ENCODE peak calls at places on chromosome 17, in ten cellular contexts. One of them, this sample, is unnamed.

GRCh38 chr17:17044846-17045561 is 2.7 kb downstream of the MPRIP start:
- DNase-seq in psoas muscle: no peak
- DNase-seq in endothelial cell: peak
- DNase-seq in GM23338: peak
- DNase-seq in epithelial cell of esophagus: peak
- DNase-seq in tibial nerve: no peak
- DNase-seq in mucosa of descending colon: no peak
- DNase-seq in foreskin fibroblast: peak
- DNase-seq in AG10803: peak
- DNase-seq in astrocyte of the spinal cord: peak
- DNase-seq in this sample: peak

GRCh38 chr17:65537845-65538678 is 23.4 kb downstream of the AXIN2 start:
- DNase-seq in astrocyte of the spinal cord: no peak
- DNase-seq in psoas muscle: no peak
- DNase-seq in mucosa of descending colon: no peak
- DNase-seq in epithelial cell of esophagus: no peak
- DNase-seq in GM23338: no peak
- DNase-seq in tibial nerve: no peak
- DNase-seq in foreskin fibroblast: no peak
- DNase-seq in endothelial cell: no peak
- DNase-seq in AG10803: peak
- DNase-seq in this sample: no peak

GRCh38 chr17:64115871-64116534 is 13.9 kb downstream of the ERN1 start:
- DNase-seq in AG10803: peak
- DNase-seq in GM23338: no peak
- DNase-seq in tibial nerve: no peak
- DNase-seq in mucosa of descending colon: no peak
- DNase-seq in foreskin fibroblast: peak
- DNase-seq in endothelial cell: no peak
- DNase-seq in astrocyte of the spinal cord: no peak
- DNase-seq in psoas muscle: no peak
- DNase-seq in epithelial cell of esophagus: peak
- DNase-seq in this sample: peak

GRCh38 chr17:57379237-57380054 is 123.1 kb downstream of the MSI2 start:
- DNase-seq in mucosa of descending colon: no peak
- DNase-seq in endothelial cell: peak
- DNase-seq in AG10803: no peak
- DNase-seq in GM23338: peak
- DNase-seq in foreskin fibroblast: no peak
- DNase-seq in astrocyte of the spinal cord: peak
- DNase-seq in psoas muscle: no peak
- DNase-seq in tibial nerve: no peak
- DNase-seq in epithelial cell of esophagus: no peak
- DNase-seq in this sample: no peak

GRCh38 chr17:77571141-77571540 is 387.4 kb upstream of the TNRC6C start:
- DNase-seq in mucosa of descending colon: no peak
- DNase-seq in endothelial cell: no peak
- DNase-seq in AG10803: no peak
- DNase-seq in psoas muscle: no peak
- DNase-seq in GM23338: peak
- DNase-seq in tibial nerve: no peak
- DNase-seq in foreskin fibroblast: no peak
- DNase-seq in astrocyte of the spinal cord: no peak
- DNase-seq in epithelial cell of esophagus: no peak
- DNase-seq in this sample: no peak

GRCh38 chr17:67157732-67158639 is 87.0 kb downstream of the HELZ start:
- DNase-seq in astrocyte of the spinal cord: peak
- DNase-seq in AG10803: peak
- DNase-seq in foreskin fibroblast: peak
- DNase-seq in endothelial cell: no peak
- DNase-seq in GM23338: peak
- DNase-seq in psoas muscle: no peak
- DNase-seq in mucosa of descending colon: no peak
- DNase-seq in tibial nerve: no peak
- DNase-seq in epithelial cell of esophagus: peak
- DNase-seq in this sample: peak

GRCh38 chr17:56866496-56866895 is 32.5 kb downstream of the DGKE start:
- DNase-seq in GM23338: no peak
- DNase-seq in epithelial cell of esophagus: no peak
- DNase-seq in psoas muscle: no peak
- DNase-seq in endothelial cell: no peak
- DNase-seq in foreskin fibroblast: no peak
- DNase-seq in AG10803: no peak
- DNase-seq in astrocyte of the spinal cord: no peak
- DNase-seq in mucosa of descending colon: no peak
- DNase-seq in tibial nerve: no peak
- DNase-seq in this sample: no peak

GRCh38 chr17:65131946-65132345 is 5.2 kb upstream of the RGS9 start:
- DNase-seq in epithelial cell of esophagus: peak
- DNase-seq in GM23338: no peak
- DNase-seq in astrocyte of the spinal cord: peak
- DNase-seq in foreskin fibroblast: peak
- DNase-seq in AG10803: peak
- DNase-seq in mucosa of descending colon: no peak
- DNase-seq in endothelial cell: no peak
- DNase-seq in psoas muscle: no peak
- DNase-seq in tibial nerve: no peak
- DNase-seq in this sample: peak

GRCh38 chr17:76925333-76925935 is 57.2 kb downstream of the MGAT5B start:
- DNase-seq in GM23338: no peak
- DNase-seq in AG10803: no peak
- DNase-seq in epithelial cell of esophagus: no peak
- DNase-seq in endothelial cell: no peak
- DNase-seq in mucosa of descending colon: no peak
- DNase-seq in psoas muscle: no peak
- DNase-seq in tibial nerve: no peak
- DNase-seq in foreskin fibroblast: no peak
- DNase-seq in astrocyte of the spinal cord: no peak
- DNase-seq in this sample: no peak

GRCh38 chr17:80888276-80889160 is 103.1 kb upstream of the CHMP6 start:
- DNase-seq in psoas muscle: peak
- DNase-seq in GM23338: no peak
- DNase-seq in tibial nerve: no peak
- DNase-seq in AG10803: no peak
- DNase-seq in endothelial cell: no peak
- DNase-seq in foreskin fibroblast: no peak
- DNase-seq in astrocyte of the spinal cord: no peak
- DNase-seq in mucosa of descending colon: peak
- DNase-seq in epithelial cell of esophagus: no peak
- DNase-seq in this sample: no peak

GRCh38 chr17:65013613-65014391 is 42.7 kb downstream of the GNA13 start:
- DNase-seq in GM23338: no peak
- DNase-seq in epithelial cell of esophagus: peak
- DNase-seq in endothelial cell: no peak
- DNase-seq in psoas muscle: no peak
- DNase-seq in astrocyte of the spinal cord: peak
- DNase-seq in foreskin fibroblast: peak
- DNase-seq in AG10803: peak
- DNase-seq in tibial nerve: no peak
- DNase-seq in mucosa of descending colon: no peak
- DNase-seq in this sample: peak

GRCh38 chr17:41302981-41303380 is 330 bp upstream of the KRTAP29-1 start:
- DNase-seq in AG10803: no peak
- DNase-seq in foreskin fibroblast: no peak
- DNase-seq in tibial nerve: no peak
- DNase-seq in GM23338: no peak
- DNase-seq in mucosa of descending colon: no peak
- DNase-seq in astrocyte of the spinal cord: no peak
- DNase-seq in endothelial cell: no peak
- DNase-seq in epithelial cell of esophagus: no peak
- DNase-seq in psoas muscle: no peak
- DNase-seq in this sample: no peak

GRCh38 chr17:77892469-77893143 is 65.9 kb upstream of the TNRC6C start:
- DNase-seq in endothelial cell: peak
- DNase-seq in epithelial cell of esophagus: no peak
- DNase-seq in mucosa of descending colon: no peak
- DNase-seq in AG10803: no peak
- DNase-seq in GM23338: peak
- DNase-seq in astrocyte of the spinal cord: no peak
- DNase-seq in psoas muscle: peak
- DNase-seq in foreskin fibroblast: no peak
- DNase-seq in tibial nerve: no peak
- DNase-seq in this sample: no peak

GRCh38 chr17:12415031-12415430 is 250.7 kb upstream of the MYOCD start:
- DNase-seq in endothelial cell: no peak
- DNase-seq in AG10803: peak
- DNase-seq in GM23338: peak
- DNase-seq in astrocyte of the spinal cord: peak
- DNase-seq in mucosa of descending colon: no peak
- DNase-seq in tibial nerve: no peak
- DNase-seq in psoas muscle: no peak
- DNase-seq in foreskin fibroblast: peak
- DNase-seq in epithelial cell of esophagus: peak
- DNase-seq in this sample: peak

GRCh38 chr17:7673239-7673638 is 14.1 kb downstream of the TP53 start:
- DNase-seq in astrocyte of the spinal cord: no peak
- DNase-seq in foreskin fibroblast: peak
- DNase-seq in epithelial cell of esophagus: no peak
- DNase-seq in GM23338: peak
- DNase-seq in AG10803: no peak
- DNase-seq in mucosa of descending colon: no peak
- DNase-seq in psoas muscle: no peak
- DNase-seq in tibial nerve: no peak
- DNase-seq in endothelial cell: no peak
- DNase-seq in this sample: peak
- TF ChIP-seq CTCF in astrocyte of the spinal cord: peak
- TF ChIP-seq CTCF in foreskin fibroblast: no peak
- TF ChIP-seq CTCF in epithelial cell of esophagus: peak
- TF ChIP-seq CTCF in GM23338: peak
- TF ChIP-seq CTCF in AG10803: peak
- TF ChIP-seq CTCF in mucosa of descending colon: no peak
- TF ChIP-seq CTCF in psoas muscle: peak
- TF ChIP-seq CTCF in tibial nerve: no peak
- TF ChIP-seq CTCF in endothelial cell: peak
- TF ChIP-seq CTCF in this sample: peak

GRCh38 chr17:18377437-18378204 is at the start of gene EVPLL:
- DNase-seq in mucosa of descending colon: peak
- DNase-seq in GM23338: no peak
- DNase-seq in foreskin fibroblast: no peak
- DNase-seq in epithelial cell of esophagus: peak
- DNase-seq in endothelial cell: no peak
- DNase-seq in AG10803: peak
- DNase-seq in astrocyte of the spinal cord: no peak
- DNase-seq in tibial nerve: no peak
- DNase-seq in psoas muscle: peak
- DNase-seq in this sample: no peak
- TF ChIP-seq CTCF in mucosa of descending colon: no peak
- TF ChIP-seq CTCF in GM23338: no peak
- TF ChIP-seq CTCF in foreskin fibroblast: no peak
- TF ChIP-seq CTCF in epithelial cell of esophagus: no peak
- TF ChIP-seq CTCF in endothelial cell: no peak
- TF ChIP-seq CTCF in AG10803: no peak
- TF ChIP-seq CTCF in astrocyte of the spinal cord: no peak
- TF ChIP-seq CTCF in tibial nerve: no peak
- TF ChIP-seq CTCF in psoas muscle: no peak
- TF ChIP-seq CTCF in this sample: no peak

DNA sequence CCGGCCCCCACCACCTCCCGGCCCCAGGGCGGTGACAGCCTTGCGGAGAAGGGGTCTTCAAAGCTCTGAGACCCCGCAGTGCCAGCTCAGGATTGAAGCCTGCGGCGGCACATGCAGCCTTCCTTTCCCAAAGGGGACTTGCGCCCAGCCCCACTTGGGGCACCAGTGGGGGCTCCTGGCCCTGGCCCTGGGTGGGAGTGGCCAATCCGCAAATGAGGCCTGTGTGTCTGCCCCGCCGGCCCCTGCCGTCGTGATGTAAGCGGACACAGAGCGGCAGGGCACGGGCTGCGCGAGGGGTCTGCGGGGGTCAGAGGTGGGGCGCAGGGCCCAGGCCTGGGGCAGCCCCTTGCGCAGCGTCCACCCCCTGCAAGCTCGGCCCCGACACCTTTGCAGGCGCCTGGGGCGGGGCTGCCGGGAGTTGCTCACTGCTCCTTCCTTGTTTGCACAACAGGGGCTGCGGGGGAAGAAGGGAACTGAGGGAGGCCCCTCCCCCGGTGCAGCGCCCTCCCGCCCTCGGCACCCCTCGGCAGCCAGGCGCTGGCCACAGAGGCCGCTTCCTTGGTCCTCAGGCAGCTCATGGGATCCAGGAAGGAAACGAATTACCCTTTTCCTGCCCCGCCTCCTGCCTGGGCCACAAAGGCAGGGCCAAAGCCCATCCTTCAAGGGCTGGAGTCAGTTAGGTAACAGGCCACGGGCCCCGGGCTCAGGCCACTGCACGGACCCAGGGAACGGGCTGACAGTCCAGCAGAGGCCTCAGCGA is 2.9 kb downstream of the SLC16A3 start:
- DNase-seq in mucosa of descending colon: peak
- DNase-seq in endothelial cell: peak
- DNase-seq in psoas muscle: peak
- DNase-seq in astrocyte of the spinal cord: no peak
- DNase-seq in GM23338: peak
- DNase-seq in foreskin fibroblast: peak
- DNase-seq in AG10803: peak
- DNase-seq in tibial nerve: peak
- DNase-seq in epithelial cell of esophagus: no peak
- DNase-seq in this sample: no peak
- TF ChIP-seq CTCF in mucosa of descending colon: no peak
- TF ChIP-seq CTCF in endothelial cell: no peak
- TF ChIP-seq CTCF in psoas muscle: no peak
- TF ChIP-seq CTCF in astrocyte of the spinal cord: no peak
- TF ChIP-seq CTCF in GM23338: no peak
- TF ChIP-seq CTCF in foreskin fibroblast: no peak
- TF ChIP-seq CTCF in AG10803: no peak
- TF ChIP-seq CTCF in tibial nerve: no peak
- TF ChIP-seq CTCF in epithelial cell of esophagus: no peak
- TF ChIP-seq CTCF in this sample: no peak

GRCh38 chr17:34668206-34668605 is 88.8 kb downstream of the TMEM132E start:
- DNase-seq in tibial nerve: no peak
- DNase-seq in astrocyte of the spinal cord: no peak
- DNase-seq in endothelial cell: no peak
- DNase-seq in foreskin fibroblast: no peak
- DNase-seq in psoas muscle: no peak
- DNase-seq in epithelial cell of esophagus: no peak
- DNase-seq in mucosa of descending colon: no peak
- DNase-seq in GM23338: no peak
- DNase-seq in AG10803: no peak
- DNase-seq in this sample: no peak

GRCh38 chr17:34667656-34668055 is 88.3 kb downstream of the TMEM132E start:
- DNase-seq in psoas muscle: no peak
- DNase-seq in endothelial cell: no peak
- DNase-seq in tibial nerve: no peak
- DNase-seq in GM23338: no peak
- DNase-seq in mucosa of descending colon: no peak
- DNase-seq in AG10803: no peak
- DNase-seq in foreskin fibroblast: no peak
- DNase-seq in epithelial cell of esophagus: no peak
- DNase-seq in astrocyte of the spinal cord: no peak
- DNase-seq in this sample: no peak

GRCh38 chr17:34665150-34665802 is 85.9 kb downstream of the TMEM132E start:
- DNase-seq in foreskin fibroblast: no peak
- DNase-seq in AG10803: no peak
- DNase-seq in tibial nerve: no peak
- DNase-seq in epithelial cell of esophagus: no peak
- DNase-seq in GM23338: peak
- DNase-seq in psoas muscle: no peak
- DNase-seq in astrocyte of the spinal cord: no peak
- DNase-seq in endothelial cell: no peak
- DNase-seq in mucosa of descending colon: no peak
- DNase-seq in this sample: no peak

GRCh38 chr17:34663714-34664113 is 84.3 kb downstream of the TMEM132E start:
- DNase-seq in astrocyte of the spinal cord: no peak
- DNase-seq in AG10803: no peak
- DNase-seq in endothelial cell: no peak
- DNase-seq in tibial nerve: no peak
- DNase-seq in foreskin fibroblast: no peak
- DNase-seq in GM23338: no peak
- DNase-seq in epithelial cell of esophagus: no peak
- DNase-seq in mucosa of descending colon: no peak
- DNase-seq in psoas muscle: no peak
- DNase-seq in this sample: no peak

GRCh38 chr17:34665803-34666763 is 86.7 kb downstream of the TMEM132E start:
- DNase-seq in GM23338: peak
- DNase-seq in endothelial cell: no peak
- DNase-seq in psoas muscle: no peak
- DNase-seq in AG10803: no peak
- DNase-seq in mucosa of descending colon: no peak
- DNase-seq in foreskin fibroblast: no peak
- DNase-seq in astrocyte of the spinal cord: no peak
- DNase-seq in tibial nerve: no peak
- DNase-seq in epithelial cell of esophagus: no peak
- DNase-seq in this sample: no peak
- TF ChIP-seq CTCF in GM23338: peak
- TF ChIP-seq CTCF in endothelial cell: no peak
- TF ChIP-seq CTCF in psoas muscle: no peak
- TF ChIP-seq CTCF in AG10803: no peak
- TF ChIP-seq CTCF in mucosa of descending colon: no peak
- TF ChIP-seq CTCF in foreskin fibroblast: no peak
- TF ChIP-seq CTCF in astrocyte of the spinal cord: no peak
- TF ChIP-seq CTCF in tibial nerve: no peak
- TF ChIP-seq CTCF in epithelial cell of esophagus: no peak
- TF ChIP-seq CTCF in this sample: no peak